ENCODE peak calls at places on chromosomes 1 and 21, in eight cellular contexts. U is upper lobe of right lung, F is ovary, Z is progenitor cell of endocrine pancreas, S is endothelial cell, J is HFFc6, P is heart right ventricle, M is thoracic aorta. B is an unnamed sample.

GRCh38 chr1:241592273-241592958 is 47.8 kb downstream of the CHML start:
- DNase-seq in U (no peak), F (no peak), Z (no peak), S (no peak), J (peak), P (no peak), M (no peak), B (no peak)

GRCh38 chr1:85894651-85895050 is 186.4 kb upstream of the ZNHIT6 start:
- DNase-seq in U (no peak), F (peak), Z (no peak), S (peak), J (peak), P (peak), M (no peak), B (peak)

GRCh38 chr21:36743008-36743407 is 44.1 kb downstream of the SIM2 start:
- DNase-seq in U (peak), F (no peak), Z (no peak), S (no peak), J (no peak), P (no peak), M (no peak), B (no peak)

GRCh38 chr21:27802816-27803475 is 836.1 kb upstream of the ADAMTS5 start:
- DNase-seq in U (no peak), F (no peak), Z (no peak), S (peak), J (peak), P (no peak), M (no peak), B (no peak)

GRCh38 chr1:77036560-77036959 is 169.3 kb downstream of the ST6GALNAC5 start:
- DNase-seq in U (no peak), F (no peak), Z (no peak), S (peak), J (peak), P (no peak), M (no peak), B (no peak)

GRCh38 chr1:183090386-183091006 is 67.3 kb downstream of the LAMC1 start:
- DNase-seq in U (no peak), F (no peak), Z (no peak), S (no peak), J (no peak), P (peak), M (no peak), B (peak)

GRCh38 chr1:71093938-71094337 is 13.1 kb upstream of the ZRANB2 start:
- DNase-seq in U (no peak), F (no peak), Z (no peak), S (no peak), J (peak), P (no peak), M (no peak), B (no peak)

GRCh38 chr21:31099122-31099521 is 60.8 kb upstream of the KRTAP19-8 start:
- DNase-seq in U (no peak), F (no peak), Z (no peak), S (no peak), J (no peak), P (no peak), M (no peak), B (no peak)

GRCh38 chr1:29901618-29902017 is 665.3 kb downstream of the PTPRU start:
- DNase-seq in U (no peak), F (no peak), Z (no peak), S (no peak), J (no peak), P (no peak), M (no peak), B (no peak)

GRCh38 chr1:29900727-29901126 is 664.4 kb downstream of the PTPRU start:
- DNase-seq in U (no peak), F (no peak), Z (no peak), S (no peak), J (no peak), P (peak), M (no peak), B (no peak)

GRCh38 chr1:29903767-29904166 is 667.4 kb downstream of the PTPRU start:
- DNase-seq in U (no peak), F (no peak), Z (no peak), S (no peak), J (no peak), P (no peak), M (no peak), B (no peak)

GRCh38 chr1:29896791-29897725 is 660.7 kb downstream of the PTPRU start:
- DNase-seq in U (no peak), F (no peak), Z (no peak), S (no peak), J (no peak), P (no peak), M (no peak), B (no peak)

DNA sequence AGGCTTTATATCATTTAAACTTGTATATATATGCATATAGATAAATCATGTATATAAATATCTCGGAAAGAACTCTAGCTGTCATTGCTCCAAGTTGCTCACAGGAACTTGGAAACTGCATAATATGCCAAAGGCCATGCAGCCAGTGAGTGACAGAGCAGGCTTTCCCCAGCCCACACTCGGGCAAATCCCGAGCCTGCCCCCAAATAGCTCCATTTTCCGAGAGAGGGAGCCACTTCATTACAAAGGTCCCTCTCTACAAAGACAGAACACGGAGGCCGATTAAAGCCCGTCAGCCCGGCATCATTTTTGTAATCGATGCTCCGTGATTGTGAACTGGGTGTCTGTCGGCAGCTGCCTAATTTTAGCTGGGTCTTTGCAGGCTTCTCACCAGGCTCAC is 663.8 kb downstream of the PTPRU start:
- DNase-seq in U (no peak), F (no peak), Z (no peak), S (no peak), J (no peak), P (no peak), M (no peak), B (no peak)
- TF ChIP-seq CTCF in U (no peak), F (no peak), Z (no peak), S (no peak), J (no peak), P (peak), M (no peak), B (no peak)

GRCh38 chr1:239997160-239997514 is 94.5 kb upstream of the FMN2 start:
- DNase-seq in U (no peak), F (no peak), Z (no peak), S (no peak), J (no peak), P (no peak), M (no peak), B (no peak)

GRCh38 chr1:239998312-239998649 is 93.4 kb upstream of the FMN2 start:
- DNase-seq in U (no peak), F (no peak), Z (no peak), S (no peak), J (no peak), P (no peak), M (no peak), B (no peak)

GRCh38 chr1:239995281-239995680 is 96.4 kb upstream of the FMN2 start:
- DNase-seq in U (no peak), F (no peak), Z (no peak), S (no peak), J (no peak), P (no peak), M (no peak), B (no peak)

GRCh38 chr1:239999170-239999569 is 92.5 kb upstream of the FMN2 start:
- DNase-seq in U (no peak), F (no peak), Z (no peak), S (no peak), J (no peak), P (no peak), M (no peak), B (no peak)

GRCh38 chr1:239997515-239998311 is 94.0 kb upstream of the FMN2 start:
- DNase-seq in U (no peak), F (no peak), Z (peak), S (peak), J (no peak), P (no peak), M (no peak), B (no peak)
- TF ChIP-seq CTCF in U (peak), F (no peak), Z (peak), S (peak), J (peak), P (no peak), M (no peak), B (no peak)

DNA sequence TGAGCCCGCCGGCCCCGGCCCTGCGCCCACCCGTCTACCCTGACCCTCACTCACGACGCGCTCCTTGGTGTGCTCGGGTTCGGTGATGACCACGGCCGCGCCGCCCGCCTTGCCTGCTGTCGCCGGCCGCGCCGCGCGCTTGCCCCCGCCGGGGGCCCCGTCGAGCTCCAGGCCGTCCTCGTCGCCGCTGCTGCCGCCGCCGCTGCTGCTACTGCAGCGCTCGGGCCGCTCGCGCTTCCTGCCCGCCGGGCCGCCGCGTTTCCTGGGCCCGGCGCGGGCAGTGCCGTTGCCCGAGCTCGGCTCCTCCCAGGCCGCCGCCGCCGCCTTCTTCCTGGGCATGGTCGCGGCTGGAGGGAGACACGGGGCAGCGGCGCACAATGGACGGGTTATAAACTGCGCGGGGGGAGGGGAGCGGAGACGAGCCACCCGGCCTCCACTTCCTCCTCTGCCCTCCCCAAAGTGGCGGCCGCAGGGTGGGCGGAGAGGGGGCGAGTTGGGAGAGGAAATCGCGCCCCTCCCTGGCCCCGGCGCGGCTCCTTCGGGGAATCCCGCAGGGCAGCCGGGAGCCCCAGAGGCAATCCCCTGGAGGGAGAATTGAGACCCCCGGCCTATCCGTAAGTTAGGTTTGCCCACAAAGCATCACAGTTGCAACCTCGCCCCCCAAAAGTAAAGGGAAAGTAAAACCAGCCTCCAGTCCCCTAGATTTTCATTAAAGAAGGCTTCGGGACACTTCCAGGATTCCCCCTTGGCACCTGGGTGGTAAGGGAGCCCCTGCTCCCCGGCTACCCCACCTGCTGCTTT is 1.1 kb downstream of the RCC2 start:
- DNase-seq in U (peak), F (peak), Z (peak), S (peak), J (peak), P (peak), M (peak), B (peak)
- TF ChIP-seq CTCF in U (no peak), F (no peak), Z (no peak), S (peak), J (no peak), P (no peak), M (no peak), B (no peak)

GRCh38 chr1:47972864-47973437 is 24.2 kb downstream of the TRABD2B start:
- DNase-seq in U (no peak), F (no peak), Z (no peak), S (peak), J (no peak), P (no peak), M (no peak), B (no peak)
- TF ChIP-seq CTCF in U (peak), F (no peak), Z (peak), S (peak), J (no peak), P (peak), M (peak), B (no peak)

B was measured in tibial nerve.